ENCODE peak calls at places on chromosomes 1 and 21, in six cellular contexts. E is stimulated activated CD4-positive, alpha-beta T cell treated with anti-CD3 and anti-CD28 coated beads, Interleukin-4, amount 100 ng/mL, for 1 hour; X is lower lobe of right lung; P is AML-193; D is Caki2; R is HTR-8/SVneo. J is an unnamed sample.

GRCh38 chr1:83857108-83857507 is 141.8 kb downstream of the TTLL7 start:
- DNase-seq in P (no peak), X (no peak), R (peak), E (no peak), D (no peak), J (no peak)

GRCh38 chr1:156421062-156421938 is 52.3 kb downstream of the RHBG start:
- DNase-seq in R (peak), E (peak), P (no peak), X (peak), D (peak), J (peak)

GRCh38 chr21:38188037-38188436 is 68.8 kb upstream of the KCNJ15 start:
- DNase-seq in E (no peak), R (no peak), X (no peak), P (no peak), D (no peak), J (no peak)

GRCh38 chr1:166874464-166874863 is 1.6 kb downstream of the TADA1 start:
- DNase-seq in P (no peak), R (no peak), X (no peak), E (no peak), D (no peak), J (no peak)

GRCh38 chr1:39214021-39214713 is 9.7 kb downstream of the MACF1 start:
- DNase-seq in X (peak), P (no peak), D (no peak), E (no peak), R (no peak), J (no peak)

GRCh38 chr1:228394571-228395394 is 11.9 kb downstream of the TRIM11 start:
- DNase-seq in P (no peak), E (no peak), R (no peak), D (no peak), X (peak), J (peak)

GRCh38 chr1:200493344-200493743 is 83.5 kb upstream of the ZNF281 start:
- DNase-seq in D (peak), E (no peak), R (no peak), X (no peak), P (no peak), J (no peak)

GRCh38 chr1:205924436-205924742 is 18.9 kb downstream of the SLC26A9 start:
- DNase-seq in X (no peak), P (no peak), E (no peak), D (no peak), R (no peak), J (no peak)

GRCh38 chr21:37849703-37850102 is 66.6 kb downstream of the KCNJ6 start:
- DNase-seq in D (no peak), P (no peak), X (no peak), R (peak), E (no peak), J (no peak)

GRCh38 chr1:165403835-165404482 is 41.0 kb downstream of the RXRG start:
- DNase-seq in D (peak), P (peak), E (no peak), R (peak), X (peak), J (no peak)

GRCh38 chr1:21818661-21819060 is 6.6 kb downstream of the LDLRAD2 start:
- DNase-seq in P (no peak), R (peak), D (peak), X (peak), E (peak), J (no peak)

GRCh38 chr1:29033829-29034466 is 89.8 kb downstream of the TMEM200B start:
- DNase-seq in X (no peak), D (peak), P (peak), E (no peak), R (peak), J (no peak)

GRCh38 chr1:99441234-99442095 is 177.2 kb downstream of the PLPPR4 start:
- DNase-seq in R (peak), X (no peak), E (no peak), D (no peak), P (no peak), J (no peak)

GRCh38 chr1:56330400-56331026 is 248.8 kb downstream of the PLPP3 start:
- DNase-seq in R (no peak), E (no peak), X (no peak), D (no peak), P (no peak), J (no peak)

GRCh38 chr1:41920658-41921057 is 1.9 kb upstream of the HIVEP3 start:
- DNase-seq in R (no peak), E (no peak), X (no peak), D (peak), P (no peak), J (no peak)

GRCh38 chr1:71834570-71835441 is 447.5 kb downstream of the NEGR1 start:
- DNase-seq in E (no peak), X (no peak), R (no peak), D (no peak), P (no peak), J (peak)

GRCh38 chr1:61742620-61743431 is 546 bp downstream of the PATJ start:
- DNase-seq in D (peak), R (peak), P (no peak), E (no peak), X (peak), J (peak)

GRCh38 chr1:30318864-30319718 is 404.3 kb downstream of the MATN1 start:
- DNase-seq in P (no peak), D (no peak), X (no peak), E (no peak), R (no peak), J (no peak)

GRCh38 chr1:116115476-116115875 is 4.3 kb downstream of the MAB21L3 start:
- DNase-seq in D (peak), X (no peak), E (no peak), P (no peak), R (peak), J (no peak)

GRCh38 chr1:21622466-21623315 is 46.5 kb downstream of the RAP1GAP start:
- DNase-seq in R (peak), X (peak), E (peak), D (no peak), P (no peak), J (peak)

GRCh38 chr1:108107658-108108057 is 92.5 kb downstream of the SLC25A24 start:
- DNase-seq in E (peak), R (peak), X (no peak), P (no peak), D (peak), J (no peak)

GRCh38 chr1:118563969-118564951 is 379.2 kb upstream of the SPAG17 start:
- DNase-seq in D (no peak), P (no peak), E (no peak), R (no peak), X (no peak), J (no peak)

GRCh38 chr1:154502066-154502741 is at the start of the genes SHE and TDRD10:
- DNase-seq in P (no peak), X (peak), E (peak), R (no peak), D (no peak), J (peak)

GRCh38 chr21:34271452-34271851 is 92.4 kb upstream of the KCNE2 start:
- DNase-seq in X (no peak), D (no peak), E (no peak), R (no peak), P (no peak), J (no peak)

GRCh38 chr1:204565617-204566582 is 49.7 kb downstream of the MDM4 start:
- DNase-seq in P (peak), R (peak), D (peak), E (peak), X (no peak), J (peak)

GRCh38 chr1:97796716-97797115 is 124.1 kb downstream of the DPYD start:
- DNase-seq in E (no peak), X (no peak), D (no peak), R (no peak), P (no peak), J (no peak)

GRCh38 chr1:89041055-89041707 is 18.5 kb upstream of the GBP3 start:
- DNase-seq in D (no peak), X (no peak), R (no peak), P (no peak), E (no peak), J (no peak)

GRCh38 chr1:225299624-225300023 is 128.2 kb downstream of the LBR start:
- DNase-seq in X (no peak), P (no peak), D (no peak), E (no peak), R (no peak), J (no peak)

GRCh38 chr1:39391741-39392679 is 99.4 kb upstream of the BMP8A start:
- DNase-seq in R (peak), X (no peak), D (peak), E (no peak), P (no peak), J (no peak)